ENCODE peak calls at places on chromosomes 12 and 14, in nine cellular contexts. S, R, D, T, G, M, K, J and Z are unnamed samples.
A peak's percentile ranks its signal among the peaks of the same experiment; 100 is the strongest.

GRCh38 chr12:39595923-39596322 is 23.7 kb downstream of the ABCD2 start:
- DNase-seq in D (no peak), S (no peak), T (no peak), K (no peak), J (no peak), R (no peak), M (no peak), G (no peak), Z (no peak)

GRCh38 chr14:86388216-86388615 is 858.3 kb downstream of the FLRT2 start:
- DNase-seq in T (no peak), M (no peak), G (no peak), D (no peak), J (no peak), R (no peak), S (no peak), K (no peak), Z (no peak)

GRCh38 chr14:70999117-70999516 is 91.9 kb downstream of the PCNX1 start:
- DNase-seq in R (no peak), K (peak; percentile 50), G (no peak), T (no peak), S (no peak), D (no peak), M (no peak), J (no peak), Z (no peak)

GRCh38 chr12:2853626-2854025 is 3.2 kb downstream of the TEX52 start:
- DNase-seq in G (no peak), S (peak; percentile 95), K (peak; percentile 61), J (peak; percentile 30), M (peak; percentile 56), R (peak; percentile 18), T (peak; percentile 49), D (peak; percentile 92), Z (peak; percentile 75)

GRCh38 chr14:92400579-92401444 is 77.8 kb downstream of the SLC24A4 start:
- DNase-seq in K (peak; percentile 35), M (no peak), D (no peak), T (peak; percentile 25), J (no peak), G (no peak), S (no peak), R (no peak), Z (peak; percentile 12)

GRCh38 chr12:131643581-131644452 is 67.1 kb upstream of the SFSWAP start:
- DNase-seq in J (no peak), D (no peak), G (no peak), R (no peak), M (no peak), K (no peak), S (peak; percentile 2), T (no peak), Z (no peak)

GRCh38 chr14:50726372-50727107 is 58.4 kb upstream of the SAV1 start:
- DNase-seq in G (peak; percentile 75), J (no peak), K (peak; percentile 87), D (peak; percentile 92), S (peak; percentile 78), T (no peak), R (no peak), M (peak; percentile 63), Z (peak; percentile 97)

GRCh38 chr14:90518941-90519256 is 122.1 kb downstream of the CALM1 start:
- DNase-seq in T (peak; percentile 63), G (no peak), J (peak; percentile 13), R (no peak), S (peak; percentile 45), D (peak; percentile 36), M (no peak), K (peak; percentile 13), Z (peak; percentile 10)

GRCh38 chr14:43914041-43914693 is 592.9 kb downstream of the FSCB start:
- DNase-seq in D (no peak), K (no peak), R (no peak), M (no peak), J (no peak), T (no peak), S (no peak), G (no peak), Z (no peak)

GRCh38 chr12:62347922-62348650 is 87.9 kb downstream of the USP15 start:
- DNase-seq in R (no peak), D (peak; percentile 79), K (peak; percentile 27), T (no peak), M (peak; percentile 57), S (peak; percentile 5), G (no peak), J (no peak), Z (peak; percentile 14)